ENCODE peak calls at places on chromosomes 2 and 18, in seven cellular contexts. L, K, D, N, Q, S and Z are unnamed samples.

GRCh38 chr2:63537306-63537705 is 51.0 kb downstream of the WDPCP start:
- DNase-seq in L (no peak), K (peak), D (no peak), N (no peak), Q (no peak), S (no peak), Z (peak)

GRCh38 chr18:21833619-21834300 is 93.2 kb downstream of the MIB1 start:
- DNase-seq in L (no peak), K (no peak), D (no peak), N (peak), Q (no peak), S (no peak), Z (no peak)

GRCh38 chr2:173136067-173136466 is 60.4 kb downstream of the MAP3K20 start:
- DNase-seq in L (no peak), K (no peak), D (no peak), N (no peak), Q (no peak), S (no peak), Z (no peak)

GRCh38 chr2:218985325-218986091 is 524 bp upstream of the FEV start:
- DNase-seq in L (no peak), K (no peak), D (peak), N (no peak), Q (no peak), S (peak), Z (peak)

GRCh38 chr2:60522462-60522861 is 31.0 kb downstream of the BCL11A start:
- DNase-seq in L (no peak), K (no peak), D (no peak), N (no peak), Q (no peak), S (peak), Z (no peak)

GRCh38 chr2:8577573-8577972 is 104.3 kb upstream of the ID2 start:
- DNase-seq in L (no peak), K (no peak), D (peak), N (no peak), Q (no peak), S (no peak), Z (no peak)

GRCh38 chr2:19933351-19933981 is 31.7 kb upstream of the TTC32 start:
- DNase-seq in L (no peak), K (peak), D (no peak), N (peak), Q (peak), S (no peak), Z (no peak)

GRCh38 chr2:212135739-212136138 is 402.9 kb downstream of the ERBB4 start:
- DNase-seq in L (no peak), K (peak), D (no peak), N (peak), Q (no peak), S (no peak), Z (no peak)

GRCh38 chr2:71552356-71552755 is 99.0 kb downstream of the DYSF start:
- DNase-seq in L (no peak), K (no peak), D (no peak), N (no peak), Q (no peak), S (no peak), Z (no peak)

GRCh38 chr18:21897811-21898210 is 157.2 kb downstream of the MIB1 start:
- DNase-seq in L (peak), K (peak), D (peak), N (peak), Q (peak), S (peak), Z (peak)

GRCh38 chr2:222424729-222425671 is 657 bp downstream of the SGPP2 start:
- DNase-seq in L (no peak), K (no peak), D (peak), N (no peak), Q (no peak), S (peak), Z (no peak)

GRCh38 chr2:200040831-200041230 is 85.4 kb downstream of the MAIP1 start:
- DNase-seq in L (no peak), K (peak), D (no peak), N (peak), Q (no peak), S (no peak), Z (no peak)

GRCh38 chr2:221492606-221493005 is 79.5 kb downstream of the EPHA4 start:
- DNase-seq in L (no peak), K (peak), D (no peak), N (no peak), Q (no peak), S (no peak), Z (no peak)

GRCh38 chr18:79735071-79735980 is 55.7 kb downstream of the CTDP1 start:
- DNase-seq in L (no peak), K (no peak), D (no peak), N (no peak), Q (no peak), S (no peak), Z (no peak)

GRCh38 chr2:144456680-144457079 is 63.2 kb downstream of the ZEB2 start:
- DNase-seq in L (no peak), K (peak), D (no peak), N (peak), Q (peak), S (no peak), Z (no peak)

GRCh38 chr18:7358989-7359726 is 128.3 kb downstream of the LRRC30 start:
- DNase-seq in L (no peak), K (no peak), D (no peak), N (no peak), Q (no peak), S (no peak), Z (peak)

GRCh38 chr2:13791019-13791418 is 841.5 kb upstream of the LRATD1 start:
- DNase-seq in L (no peak), K (no peak), D (no peak), N (no peak), Q (no peak), S (no peak), Z (no peak)

GRCh38 chr2:58907644-58908043 is 666.5 kb upstream of the FANCL start:
- DNase-seq in L (no peak), K (no peak), D (no peak), N (no peak), Q (no peak), S (no peak), Z (no peak)

GRCh38 chr18:3086865-3087264 is 73.9 kb upstream of the LPIN2 start:
- DNase-seq in L (no peak), K (no peak), D (no peak), N (no peak), Q (no peak), S (no peak), Z (no peak)

GRCh38 chr2:101277111-101277510 is 24.4 kb downstream of the CNOT11 start:
- DNase-seq in L (no peak), K (peak), D (no peak), N (no peak), Q (no peak), S (no peak), Z (peak)

GRCh38 chr2:235416816-235417499 is 76.9 kb upstream of the AGAP1 start:
- DNase-seq in L (no peak), K (peak), D (no peak), N (peak), Q (no peak), S (no peak), Z (peak)

GRCh38 chr2:37771600-37772088 is 100.2 kb upstream of the CDC42EP3 start:
- DNase-seq in L (no peak), K (peak), D (no peak), N (peak), Q (no peak), S (no peak), Z (no peak)

GRCh38 chr2:84389794-84390193 is 69.3 kb downstream of the SUCLG1 start:
- DNase-seq in L (no peak), K (no peak), D (no peak), N (no peak), Q (no peak), S (no peak), Z (no peak)

GRCh38 chr2:84388921-84389490 is 70.1 kb downstream of the SUCLG1 start:
- DNase-seq in L (no peak), K (no peak), D (no peak), N (no peak), Q (no peak), S (no peak), Z (no peak)

GRCh38 chr2:84395819-84396218 is 63.3 kb downstream of the SUCLG1 start:
- DNase-seq in L (no peak), K (peak), D (no peak), N (no peak), Q (no peak), S (no peak), Z (no peak)

GRCh38 chr2:84388133-84388532 is 70.9 kb downstream of the SUCLG1 start:
- DNase-seq in L (no peak), K (peak), D (no peak), N (no peak), Q (no peak), S (no peak), Z (no peak)

GRCh38 chr2:84393829-84394228 is 65.3 kb downstream of the SUCLG1 start:
- DNase-seq in L (no peak), K (peak), D (no peak), N (no peak), Q (no peak), S (no peak), Z (no peak)
- H4K8ac ChIP-seq in L (no peak), K (peak), D (no peak), N (no peak), Q (no peak), S (no peak), Z (no peak)

DNA sequence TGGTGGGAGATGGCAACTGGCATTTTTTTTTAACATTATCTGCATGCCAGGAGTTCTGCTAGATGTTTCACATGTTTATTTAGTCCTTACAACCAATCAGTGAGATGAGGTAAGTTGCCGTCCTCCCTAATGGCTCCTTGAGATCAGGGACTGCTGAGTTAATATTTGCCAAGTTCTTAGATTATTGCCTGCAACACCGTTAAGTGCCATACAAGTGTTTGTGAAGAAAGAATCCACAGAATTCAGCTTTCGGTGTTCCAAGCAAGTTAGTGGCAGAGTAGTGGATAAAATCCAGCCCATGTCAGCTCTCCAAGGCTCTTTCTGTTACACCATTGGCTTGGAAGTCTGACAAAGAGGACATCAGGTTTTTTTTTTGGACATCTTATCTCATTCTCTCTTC is 95.9 kb downstream of the C1QL2 start:
- DNase-seq in L (no peak), K (no peak), D (no peak), N (no peak), Q (no peak), S (no peak), Z (no peak)
- H4K8ac ChIP-seq in L (no peak), K (no peak), D (no peak), N (no peak), Q (no peak), S (no peak), Z (no peak)

DNA sequence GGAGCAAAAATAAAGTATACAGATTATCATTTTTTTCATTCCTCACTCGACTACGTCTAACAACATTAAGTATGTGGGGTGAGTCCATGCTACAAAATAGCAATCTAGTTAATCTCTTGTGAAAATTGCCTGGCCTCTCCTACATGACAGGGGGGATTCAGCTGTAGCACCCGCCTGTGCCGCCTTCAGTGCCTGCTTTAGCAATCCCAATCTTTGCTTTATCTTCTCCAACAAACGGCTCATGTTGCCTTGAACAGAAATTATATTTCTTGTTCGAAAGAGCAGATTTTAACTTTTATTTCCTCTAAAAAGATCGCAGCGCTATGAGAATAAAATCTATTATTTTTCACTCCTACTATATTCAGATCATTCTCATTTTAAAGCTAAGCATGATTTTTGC is 2.4 kb upstream of the SOX11 start:
- DNase-seq in L (no peak), K (no peak), D (no peak), N (no peak), Q (no peak), S (no peak), Z (peak)
- H4K8ac ChIP-seq in L (no peak), K (no peak), D (no peak), N (no peak), Q (no peak), S (no peak), Z (no peak)

GRCh38 chr18:57542126-57542525 is 44.4 kb downstream of the FECH start:
- DNase-seq in L (no peak), K (peak), D (no peak), N (no peak), Q (no peak), S (no peak), Z (peak)

GRCh38 chr18:57544958-57545661 is 41.4 kb downstream of the FECH start:
- DNase-seq in L (no peak), K (no peak), D (no peak), N (no peak), Q (no peak), S (no peak), Z (no peak)

GRCh38 chr18:57543560-57543959 is 42.9 kb downstream of the FECH start:
- DNase-seq in L (no peak), K (no peak), D (no peak), N (no peak), Q (no peak), S (no peak), Z (no peak)

GRCh38 chr18:57539702-57540101 is 46.8 kb downstream of the FECH start:
- DNase-seq in L (no peak), K (no peak), D (no peak), N (no peak), Q (no peak), S (no peak), Z (no peak)

GRCh38 chr18:57542801-57543427 is 43.6 kb downstream of the FECH start:
- DNase-seq in L (no peak), K (peak), D (no peak), N (no peak), Q (no peak), S (no peak), Z (peak)
- H4K8ac ChIP-seq in L (no peak), K (peak), D (no peak), N (no peak), Q (no peak), S (no peak), Z (no peak)

GRCh38 chr2:241702405-241703127 is 727 bp downstream of the ING5 start:
- DNase-seq in L (peak), K (peak), D (peak), N (peak), Q (peak), S (peak), Z (peak)

GRCh38 chr2:241701405-241702154 is at the start of gene ING5:
- DNase-seq in L (peak), K (peak), D (peak), N (peak), Q (peak), S (peak), Z (peak)

GRCh38 chr2:241701155-241701404 is 759 bp upstream of the ING5 start:
- DNase-seq in L (no peak), K (peak), D (peak), N (peak), Q (peak), S (no peak), Z (no peak)

GRCh38 chr2:241703128-241703604 is 1.3 kb downstream of the ING5 start:
- DNase-seq in L (no peak), K (no peak), D (no peak), N (no peak), Q (no peak), S (no peak), Z (peak)

GRCh38 chr2:241702155-241702404 is 241 bp downstream of the ING5 start:
- DNase-seq in L (no peak), K (peak), D (no peak), N (peak), Q (peak), S (peak), Z (no peak)
- H4K8ac ChIP-seq in L (no peak), K (no peak), D (no peak), N (peak), Q (peak), S (peak), Z (no peak)

GRCh38 chr2:229930656-229931055 is 8.4 kb downstream of the FBXO36 start:
- DNase-seq in L (no peak), K (no peak), D (no peak), N (no peak), Q (peak), S (no peak), Z (no peak)
- H4K8ac ChIP-seq in L (no peak), K (no peak), D (no peak), N (no peak), Q (no peak), S (no peak), Z (no peak)

DNA sequence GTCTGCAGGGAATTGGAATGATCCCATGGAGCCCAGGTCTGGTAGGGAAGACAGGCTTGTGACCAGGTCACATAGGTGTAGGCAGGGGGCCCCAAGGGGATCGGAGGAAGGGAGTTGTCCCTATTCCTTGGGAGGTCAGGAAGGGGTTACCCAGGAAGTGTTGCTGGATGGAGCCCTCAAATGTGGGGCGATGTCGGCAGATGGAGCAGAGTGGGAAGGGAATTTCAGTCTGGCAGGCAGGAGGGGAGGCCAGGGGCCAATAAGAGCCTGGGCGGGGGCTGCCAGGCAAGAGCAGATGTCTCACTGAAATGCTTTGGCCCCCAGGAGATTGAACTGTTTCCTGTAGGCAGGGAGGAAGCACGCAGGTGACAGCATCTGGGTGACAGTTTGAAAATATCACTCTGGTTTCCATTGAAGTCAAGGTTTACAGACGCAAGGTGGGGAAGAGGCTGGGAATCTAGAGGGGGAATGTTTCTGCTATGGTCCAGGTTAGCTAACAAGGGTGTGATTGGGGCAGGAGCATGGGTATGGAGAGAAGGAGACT is 81.5 kb upstream of the SMAD2 start:
- DNase-seq in L (no peak), K (no peak), D (no peak), N (no peak), Q (no peak), S (no peak), Z (no peak)
- H4K8ac ChIP-seq in L (no peak), K (no peak), D (no peak), N (no peak), Q (no peak), S (no peak), Z (no peak)